ENCODE peak calls at places on chromosomes 13 and 19, in ten cellular contexts. One of them, this sample, is unnamed.

GRCh38 chr19:32674959-32675719 is at the start of gene ANKRD27:
- DNase-seq in H9: peak
- DNase-seq in activated CD4-positive, alpha-beta memory T cell treated with anti-CD3 and anti-CD28 coated beads for 36 hours: peak
- DNase-seq in stimulated activated CD8-positive, alpha-beta memory T cell treated with anti-CD3 and anti-CD28 coated beads, Interleukin-7, amount 100 ng/mL, for 1 hour: peak
- DNase-seq in stimulated activated CD4-positive, alpha-beta T cell treated with anti-CD3 and anti-CD28 coated beads, Interleukin-15, amount 100 ng/mL, for 1 hour: peak
- DNase-seq in psoas muscle: peak
- DNase-seq in EH: peak
- DNase-seq in breast epithelium: peak
- DNase-seq in KBM-7: peak
- DNase-seq in nucleus accumbens: peak
- DNase-seq in this sample: peak

GRCh38 chr13:30572859-30573275 is 44.9 kb upstream of the USPL1 start:
- DNase-seq in H9: no peak
- DNase-seq in activated CD4-positive, alpha-beta memory T cell treated with anti-CD3 and anti-CD28 coated beads for 36 hours: no peak
- DNase-seq in stimulated activated CD8-positive, alpha-beta memory T cell treated with anti-CD3 and anti-CD28 coated beads, Interleukin-7, amount 100 ng/mL, for 1 hour: no peak
- DNase-seq in stimulated activated CD4-positive, alpha-beta T cell treated with anti-CD3 and anti-CD28 coated beads, Interleukin-15, amount 100 ng/mL, for 1 hour: no peak
- DNase-seq in psoas muscle: no peak
- DNase-seq in EH: peak
- DNase-seq in breast epithelium: no peak
- DNase-seq in KBM-7: peak
- DNase-seq in nucleus accumbens: no peak
- DNase-seq in this sample: no peak

GRCh38 chr19:45782162-45782623 is at the start of gene DMPK:
- DNase-seq in H9: peak
- DNase-seq in activated CD4-positive, alpha-beta memory T cell treated with anti-CD3 and anti-CD28 coated beads for 36 hours: no peak
- DNase-seq in stimulated activated CD8-positive, alpha-beta memory T cell treated with anti-CD3 and anti-CD28 coated beads, Interleukin-7, amount 100 ng/mL, for 1 hour: no peak
- DNase-seq in stimulated activated CD4-positive, alpha-beta T cell treated with anti-CD3 and anti-CD28 coated beads, Interleukin-15, amount 100 ng/mL, for 1 hour: no peak
- DNase-seq in psoas muscle: peak
- DNase-seq in EH: peak
- DNase-seq in breast epithelium: no peak
- DNase-seq in KBM-7: no peak
- DNase-seq in nucleus accumbens: no peak
- DNase-seq in this sample: no peak

GRCh38 chr19:35404879-35405622 is 34.2 kb downstream of the GPR42 start:
- DNase-seq in H9: no peak
- DNase-seq in activated CD4-positive, alpha-beta memory T cell treated with anti-CD3 and anti-CD28 coated beads for 36 hours: peak
- DNase-seq in stimulated activated CD8-positive, alpha-beta memory T cell treated with anti-CD3 and anti-CD28 coated beads, Interleukin-7, amount 100 ng/mL, for 1 hour: no peak
- DNase-seq in stimulated activated CD4-positive, alpha-beta T cell treated with anti-CD3 and anti-CD28 coated beads, Interleukin-15, amount 100 ng/mL, for 1 hour: no peak
- DNase-seq in psoas muscle: peak
- DNase-seq in EH: peak
- DNase-seq in breast epithelium: no peak
- DNase-seq in KBM-7: no peak
- DNase-seq in nucleus accumbens: no peak
- DNase-seq in this sample: peak

GRCh38 chr19:47464619-47465018 is 7.1 kb downstream of the SLC8A2 start:
- DNase-seq in H9: no peak
- DNase-seq in activated CD4-positive, alpha-beta memory T cell treated with anti-CD3 and anti-CD28 coated beads for 36 hours: no peak
- DNase-seq in stimulated activated CD8-positive, alpha-beta memory T cell treated with anti-CD3 and anti-CD28 coated beads, Interleukin-7, amount 100 ng/mL, for 1 hour: no peak
- DNase-seq in stimulated activated CD4-positive, alpha-beta T cell treated with anti-CD3 and anti-CD28 coated beads, Interleukin-15, amount 100 ng/mL, for 1 hour: no peak
- DNase-seq in psoas muscle: no peak
- DNase-seq in EH: no peak
- DNase-seq in breast epithelium: no peak
- DNase-seq in KBM-7: no peak
- DNase-seq in nucleus accumbens: no peak
- DNase-seq in this sample: no peak

GRCh38 chr13:74651121-74651520 is 516.9 kb upstream of the KLF12 start:
- DNase-seq in H9: no peak
- DNase-seq in activated CD4-positive, alpha-beta memory T cell treated with anti-CD3 and anti-CD28 coated beads for 36 hours: no peak
- DNase-seq in stimulated activated CD8-positive, alpha-beta memory T cell treated with anti-CD3 and anti-CD28 coated beads, Interleukin-7, amount 100 ng/mL, for 1 hour: no peak
- DNase-seq in stimulated activated CD4-positive, alpha-beta T cell treated with anti-CD3 and anti-CD28 coated beads, Interleukin-15, amount 100 ng/mL, for 1 hour: no peak
- DNase-seq in psoas muscle: no peak
- DNase-seq in EH: no peak
- DNase-seq in breast epithelium: no peak
- DNase-seq in KBM-7: no peak
- DNase-seq in nucleus accumbens: no peak
- DNase-seq in this sample: no peak

GRCh38 chr13:93388701-93389100 is 162.1 kb downstream of the GPC6 start:
- DNase-seq in H9: no peak
- DNase-seq in activated CD4-positive, alpha-beta memory T cell treated with anti-CD3 and anti-CD28 coated beads for 36 hours: no peak
- DNase-seq in stimulated activated CD8-positive, alpha-beta memory T cell treated with anti-CD3 and anti-CD28 coated beads, Interleukin-7, amount 100 ng/mL, for 1 hour: no peak
- DNase-seq in stimulated activated CD4-positive, alpha-beta T cell treated with anti-CD3 and anti-CD28 coated beads, Interleukin-15, amount 100 ng/mL, for 1 hour: no peak
- DNase-seq in psoas muscle: no peak
- DNase-seq in EH: no peak
- DNase-seq in breast epithelium: no peak
- DNase-seq in KBM-7: peak
- DNase-seq in nucleus accumbens: no peak
- DNase-seq in this sample: no peak

GRCh38 chr19:13790354-13790753 is 4.9 kb upstream of the ZSWIM4 start:
- DNase-seq in H9: no peak
- DNase-seq in activated CD4-positive, alpha-beta memory T cell treated with anti-CD3 and anti-CD28 coated beads for 36 hours: peak
- DNase-seq in stimulated activated CD8-positive, alpha-beta memory T cell treated with anti-CD3 and anti-CD28 coated beads, Interleukin-7, amount 100 ng/mL, for 1 hour: no peak
- DNase-seq in stimulated activated CD4-positive, alpha-beta T cell treated with anti-CD3 and anti-CD28 coated beads, Interleukin-15, amount 100 ng/mL, for 1 hour: no peak
- DNase-seq in psoas muscle: no peak
- DNase-seq in EH: peak
- DNase-seq in breast epithelium: no peak
- DNase-seq in KBM-7: peak
- DNase-seq in nucleus accumbens: no peak
- DNase-seq in this sample: no peak

GRCh38 chr19:17052439-17052838 is 22.8 kb downstream of the HAUS8 start:
- DNase-seq in H9: peak
- DNase-seq in activated CD4-positive, alpha-beta memory T cell treated with anti-CD3 and anti-CD28 coated beads for 36 hours: peak
- DNase-seq in stimulated activated CD8-positive, alpha-beta memory T cell treated with anti-CD3 and anti-CD28 coated beads, Interleukin-7, amount 100 ng/mL, for 1 hour: no peak
- DNase-seq in stimulated activated CD4-positive, alpha-beta T cell treated with anti-CD3 and anti-CD28 coated beads, Interleukin-15, amount 100 ng/mL, for 1 hour: no peak
- DNase-seq in psoas muscle: no peak
- DNase-seq in EH: peak
- DNase-seq in breast epithelium: no peak
- DNase-seq in KBM-7: peak
- DNase-seq in nucleus accumbens: no peak
- DNase-seq in this sample: no peak

GRCh38 chr13:84896128-84896527 is 903.1 kb downstream of the SLITRK6 start:
- DNase-seq in H9: no peak
- DNase-seq in activated CD4-positive, alpha-beta memory T cell treated with anti-CD3 and anti-CD28 coated beads for 36 hours: peak
- DNase-seq in stimulated activated CD8-positive, alpha-beta memory T cell treated with anti-CD3 and anti-CD28 coated beads, Interleukin-7, amount 100 ng/mL, for 1 hour: no peak
- DNase-seq in stimulated activated CD4-positive, alpha-beta T cell treated with anti-CD3 and anti-CD28 coated beads, Interleukin-15, amount 100 ng/mL, for 1 hour: no peak
- DNase-seq in psoas muscle: no peak
- DNase-seq in EH: peak
- DNase-seq in breast epithelium: no peak
- DNase-seq in KBM-7: peak
- DNase-seq in nucleus accumbens: no peak
- DNase-seq in this sample: peak

GRCh38 chr19:49863935-49864320 is 3.4 kb downstream of the PNKP start:
- DNase-seq in H9: no peak
- DNase-seq in activated CD4-positive, alpha-beta memory T cell treated with anti-CD3 and anti-CD28 coated beads for 36 hours: no peak
- DNase-seq in stimulated activated CD8-positive, alpha-beta memory T cell treated with anti-CD3 and anti-CD28 coated beads, Interleukin-7, amount 100 ng/mL, for 1 hour: no peak
- DNase-seq in stimulated activated CD4-positive, alpha-beta T cell treated with anti-CD3 and anti-CD28 coated beads, Interleukin-15, amount 100 ng/mL, for 1 hour: no peak
- DNase-seq in psoas muscle: peak
- DNase-seq in EH: no peak
- DNase-seq in breast epithelium: no peak
- DNase-seq in KBM-7: no peak
- DNase-seq in nucleus accumbens: no peak
- DNase-seq in this sample: no peak

GRCh38 chr19:3682741-3683404 is 17.4 kb downstream of the PIP5K1C start:
- DNase-seq in H9: no peak
- DNase-seq in activated CD4-positive, alpha-beta memory T cell treated with anti-CD3 and anti-CD28 coated beads for 36 hours: no peak
- DNase-seq in stimulated activated CD8-positive, alpha-beta memory T cell treated with anti-CD3 and anti-CD28 coated beads, Interleukin-7, amount 100 ng/mL, for 1 hour: no peak
- DNase-seq in stimulated activated CD4-positive, alpha-beta T cell treated with anti-CD3 and anti-CD28 coated beads, Interleukin-15, amount 100 ng/mL, for 1 hour: no peak
- DNase-seq in psoas muscle: no peak
- DNase-seq in EH: peak
- DNase-seq in breast epithelium: no peak
- DNase-seq in KBM-7: peak
- DNase-seq in nucleus accumbens: no peak
- DNase-seq in this sample: no peak

GRCh38 chr13:113734099-113734825 is 24.8 kb upstream of the TMEM255B start:
- DNase-seq in H9: no peak
- DNase-seq in activated CD4-positive, alpha-beta memory T cell treated with anti-CD3 and anti-CD28 coated beads for 36 hours: no peak
- DNase-seq in stimulated activated CD8-positive, alpha-beta memory T cell treated with anti-CD3 and anti-CD28 coated beads, Interleukin-7, amount 100 ng/mL, for 1 hour: no peak
- DNase-seq in stimulated activated CD4-positive, alpha-beta T cell treated with anti-CD3 and anti-CD28 coated beads, Interleukin-15, amount 100 ng/mL, for 1 hour: no peak
- DNase-seq in psoas muscle: no peak
- DNase-seq in EH: no peak
- DNase-seq in breast epithelium: no peak
- DNase-seq in KBM-7: no peak
- DNase-seq in nucleus accumbens: no peak
- DNase-seq in this sample: no peak

GRCh38 chr13:24916464-24916863 is 152.5 kb downstream of the RNF17 start:
- DNase-seq in H9: no peak
- DNase-seq in activated CD4-positive, alpha-beta memory T cell treated with anti-CD3 and anti-CD28 coated beads for 36 hours: no peak
- DNase-seq in stimulated activated CD8-positive, alpha-beta memory T cell treated with anti-CD3 and anti-CD28 coated beads, Interleukin-7, amount 100 ng/mL, for 1 hour: no peak
- DNase-seq in stimulated activated CD4-positive, alpha-beta T cell treated with anti-CD3 and anti-CD28 coated beads, Interleukin-15, amount 100 ng/mL, for 1 hour: no peak
- DNase-seq in psoas muscle: no peak
- DNase-seq in EH: no peak
- DNase-seq in breast epithelium: no peak
- DNase-seq in KBM-7: no peak
- DNase-seq in nucleus accumbens: no peak
- DNase-seq in this sample: no peak

GRCh38 chr19:38024991-38025716 is 118.1 kb downstream of the SIPA1L3 start:
- DNase-seq in H9: peak
- DNase-seq in activated CD4-positive, alpha-beta memory T cell treated with anti-CD3 and anti-CD28 coated beads for 36 hours: no peak
- DNase-seq in stimulated activated CD8-positive, alpha-beta memory T cell treated with anti-CD3 and anti-CD28 coated beads, Interleukin-7, amount 100 ng/mL, for 1 hour: no peak
- DNase-seq in stimulated activated CD4-positive, alpha-beta T cell treated with anti-CD3 and anti-CD28 coated beads, Interleukin-15, amount 100 ng/mL, for 1 hour: no peak
- DNase-seq in psoas muscle: no peak
- DNase-seq in EH: no peak
- DNase-seq in breast epithelium: no peak
- DNase-seq in KBM-7: no peak
- DNase-seq in nucleus accumbens: no peak
- DNase-seq in this sample: no peak

GRCh38 chr13:49546559-49546958 is 38.8 kb downstream of the RCBTB1 start:
- DNase-seq in H9: no peak
- DNase-seq in activated CD4-positive, alpha-beta memory T cell treated with anti-CD3 and anti-CD28 coated beads for 36 hours: no peak
- DNase-seq in stimulated activated CD8-positive, alpha-beta memory T cell treated with anti-CD3 and anti-CD28 coated beads, Interleukin-7, amount 100 ng/mL, for 1 hour: no peak
- DNase-seq in stimulated activated CD4-positive, alpha-beta T cell treated with anti-CD3 and anti-CD28 coated beads, Interleukin-15, amount 100 ng/mL, for 1 hour: no peak
- DNase-seq in psoas muscle: no peak
- DNase-seq in EH: no peak
- DNase-seq in breast epithelium: no peak
- DNase-seq in KBM-7: no peak
- DNase-seq in nucleus accumbens: no peak
- DNase-seq in this sample: no peak

GRCh38 chr19:44512326-44513298 is 12.3 kb upstream of the ZNF180 start:
- DNase-seq in H9: peak
- DNase-seq in activated CD4-positive, alpha-beta memory T cell treated with anti-CD3 and anti-CD28 coated beads for 36 hours: peak
- DNase-seq in stimulated activated CD8-positive, alpha-beta memory T cell treated with anti-CD3 and anti-CD28 coated beads, Interleukin-7, amount 100 ng/mL, for 1 hour: no peak
- DNase-seq in stimulated activated CD4-positive, alpha-beta T cell treated with anti-CD3 and anti-CD28 coated beads, Interleukin-15, amount 100 ng/mL, for 1 hour: no peak
- DNase-seq in psoas muscle: no peak
- DNase-seq in EH: peak
- DNase-seq in breast epithelium: no peak
- DNase-seq in KBM-7: peak
- DNase-seq in nucleus accumbens: no peak
- DNase-seq in this sample: peak

This sample was measured in HS-5.